ENCODE peak calls at places on chromosomes 12 and 14, in six cellular contexts. One of them, this sample, is unnamed.

GRCh38 chr12:54993181-54993835 is 8.7 kb upstream of the TESPA1 start:
- DNase-seq in sigmoid colon: no peak
- DNase-seq in esophagus squamous epithelium: no peak
- DNase-seq in tibial artery: no peak
- DNase-seq in tibial nerve: peak; percentile 24
- DNase-seq in A549: peak; percentile 63
- DNase-seq in this sample: peak; percentile 45

GRCh38 chr14:96614528-96614927 is 112.3 kb downstream of the PAPOLA start:
- DNase-seq in esophagus squamous epithelium: no peak
- DNase-seq in A549: no peak
- DNase-seq in sigmoid colon: no peak
- DNase-seq in tibial nerve: no peak
- DNase-seq in tibial artery: no peak
- DNase-seq in this sample: no peak

GRCh38 chr12:107684990-107685359 is 624 bp upstream of the PWP1 start:
- DNase-seq in A549: peak; percentile 43
- DNase-seq in tibial artery: no peak
- DNase-seq in sigmoid colon: no peak
- DNase-seq in tibial nerve: no peak
- DNase-seq in esophagus squamous epithelium: no peak
- DNase-seq in this sample: no peak

GRCh38 chr14:37594238-37594915 is 672 bp downstream of the FOXA1 start:
- DNase-seq in sigmoid colon: no peak
- DNase-seq in esophagus squamous epithelium: no peak
- DNase-seq in tibial artery: no peak
- DNase-seq in tibial nerve: peak; percentile 42
- DNase-seq in A549: peak; percentile 75
- DNase-seq in this sample: no peak

GRCh38 chr14:69423279-69423678 is 24.8 kb downstream of the SLC39A9 start:
- DNase-seq in A549: no peak
- DNase-seq in esophagus squamous epithelium: no peak
- DNase-seq in tibial artery: no peak
- DNase-seq in tibial nerve: no peak
- DNase-seq in sigmoid colon: no peak
- DNase-seq in this sample: no peak

GRCh38 chr12:85280138-85280983 is at the start of gene ALX1:
- DNase-seq in tibial nerve: no peak
- DNase-seq in A549: peak; percentile 25
- DNase-seq in tibial artery: peak; percentile 70
- DNase-seq in esophagus squamous epithelium: no peak
- DNase-seq in sigmoid colon: peak; percentile 43
- DNase-seq in this sample: no peak

GRCh38 chr14:98189077-98189476 is 1082.9 kb downstream of the BCL11B start:
- DNase-seq in esophagus squamous epithelium: no peak
- DNase-seq in sigmoid colon: no peak
- DNase-seq in tibial artery: no peak
- DNase-seq in A549: no peak
- DNase-seq in tibial nerve: no peak
- DNase-seq in this sample: no peak

GRCh38 chr12:131783915-131784541 is 44.2 kb upstream of the MMP17 start:
- DNase-seq in A549: peak; percentile 62
- DNase-seq in tibial nerve: no peak
- DNase-seq in sigmoid colon: peak; percentile 32
- DNase-seq in esophagus squamous epithelium: no peak
- DNase-seq in tibial artery: no peak
- DNase-seq in this sample: no peak

GRCh38 chr12:63955831-63956685 is 111.6 kb downstream of the SRGAP1 start:
- DNase-seq in esophagus squamous epithelium: no peak
- DNase-seq in sigmoid colon: peak; percentile 83
- DNase-seq in tibial nerve: peak; percentile 25
- DNase-seq in tibial artery: peak; percentile 71
- DNase-seq in A549: no peak
- DNase-seq in this sample: no peak

GRCh38 chr14:64879635-64880381 is at the start of gene SPTB:
- DNase-seq in esophagus squamous epithelium: no peak
- DNase-seq in tibial nerve: no peak
- DNase-seq in A549: peak; percentile 30
- DNase-seq in tibial artery: no peak
- DNase-seq in sigmoid colon: no peak
- DNase-seq in this sample: peak; percentile 55

GRCh38 chr12:124524231-124524925 is 43.0 kb downstream of the NCOR2 start:
- DNase-seq in A549: peak; percentile 60
- DNase-seq in tibial artery: no peak
- DNase-seq in tibial nerve: no peak
- DNase-seq in sigmoid colon: no peak
- DNase-seq in esophagus squamous epithelium: no peak
- DNase-seq in this sample: no peak

GRCh38 chr12:96263449-96263902 is 69.3 kb downstream of the ELK3 start:
- DNase-seq in tibial artery: no peak
- DNase-seq in sigmoid colon: no peak
- DNase-seq in A549: no peak
- DNase-seq in tibial nerve: no peak
- DNase-seq in esophagus squamous epithelium: no peak
- DNase-seq in this sample: no peak

GRCh38 chr12:102874819-102875218 is 42.2 kb downstream of the PAH start:
- DNase-seq in tibial nerve: no peak
- DNase-seq in esophagus squamous epithelium: no peak
- DNase-seq in A549: no peak
- DNase-seq in sigmoid colon: no peak
- DNase-seq in tibial artery: no peak
- DNase-seq in this sample: no peak

GRCh38 chr14:95045255-95045701 is 112.1 kb downstream of the DICER1 start:
- DNase-seq in sigmoid colon: peak; percentile 40
- DNase-seq in tibial artery: peak; percentile 44
- DNase-seq in A549: no peak
- DNase-seq in tibial nerve: no peak
- DNase-seq in esophagus squamous epithelium: no peak
- DNase-seq in this sample: no peak

GRCh38 chr12:53052419-53053222 is 2.8 kb downstream of the TNS2 start:
- DNase-seq in tibial artery: peak; percentile 98
- DNase-seq in sigmoid colon: peak; percentile 97
- DNase-seq in tibial nerve: peak; percentile 91
- DNase-seq in esophagus squamous epithelium: no peak
- DNase-seq in A549: no peak
- DNase-seq in this sample: no peak

GRCh38 chr14:91186515-91187066 is 57.9 kb downstream of the GPR68 start:
- DNase-seq in esophagus squamous epithelium: no peak
- DNase-seq in sigmoid colon: no peak
- DNase-seq in tibial nerve: no peak
- DNase-seq in A549: no peak
- DNase-seq in tibial artery: no peak
- DNase-seq in this sample: no peak

GRCh38 chr12:76193961-76194360 is 109.5 kb upstream of the NAP1L1 start:
- DNase-seq in A549: no peak
- DNase-seq in tibial artery: no peak
- DNase-seq in tibial nerve: no peak
- DNase-seq in sigmoid colon: no peak
- DNase-seq in esophagus squamous epithelium: no peak
- DNase-seq in this sample: no peak

GRCh38 chr12:25131270-25131669 is 63.7 kb downstream of the DNAI7 start:
- DNase-seq in A549: no peak
- DNase-seq in esophagus squamous epithelium: no peak
- DNase-seq in sigmoid colon: no peak
- DNase-seq in tibial nerve: no peak
- DNase-seq in tibial artery: no peak
- DNase-seq in this sample: no peak

GRCh38 chr12:25130741-25131188 is 64.2 kb downstream of the DNAI7 start:
- DNase-seq in sigmoid colon: no peak
- DNase-seq in A549: peak; percentile 21
- DNase-seq in tibial nerve: no peak
- DNase-seq in esophagus squamous epithelium: no peak
- DNase-seq in tibial artery: no peak
- DNase-seq in this sample: no peak

GRCh38 chr12:25135531-25136154 is 59.3 kb downstream of the DNAI7 start:
- DNase-seq in tibial nerve: no peak
- DNase-seq in sigmoid colon: no peak
- DNase-seq in A549: no peak
- DNase-seq in esophagus squamous epithelium: no peak
- DNase-seq in tibial artery: no peak
- DNase-seq in this sample: no peak
- TF ChIP-seq CTCF in tibial nerve: no peak
- TF ChIP-seq CTCF in sigmoid colon: no peak
- TF ChIP-seq CTCF in A549: no peak
- TF ChIP-seq CTCF in esophagus squamous epithelium: peak; percentile 25
- TF ChIP-seq CTCF in tibial artery: no peak
- TF ChIP-seq CTCF in this sample: no peak

DNA sequence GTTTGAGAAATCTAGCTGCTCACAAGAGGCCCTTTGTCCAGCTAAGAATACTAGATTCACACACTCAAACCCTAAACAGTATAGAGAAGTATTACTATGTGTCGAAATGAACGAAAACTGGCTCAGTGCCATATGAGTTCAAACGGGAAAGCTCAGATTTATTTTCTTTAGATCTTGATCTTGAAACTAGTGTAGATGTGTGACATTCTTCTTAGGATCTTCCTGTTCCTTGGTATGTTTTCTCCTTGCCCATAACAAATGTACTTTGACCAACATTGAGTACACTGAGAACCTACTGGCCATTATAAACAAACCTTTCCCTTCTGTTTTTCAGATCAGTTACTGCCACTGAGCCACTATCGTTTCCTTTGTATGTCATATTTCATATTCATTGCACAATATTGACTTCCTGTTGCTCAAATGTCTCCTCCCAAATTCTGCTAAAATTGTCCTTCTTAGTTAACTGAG is 21.3 kb downstream of the MYBPC1 start:
- DNase-seq in tibial artery: no peak
- DNase-seq in A549: no peak
- DNase-seq in esophagus squamous epithelium: no peak
- DNase-seq in sigmoid colon: no peak
- DNase-seq in tibial nerve: no peak
- DNase-seq in this sample: no peak
- H3K27ac ChIP-seq in tibial artery: no peak overlapping the region
- H3K27ac ChIP-seq in A549: no peak overlapping the region
- H3K27ac ChIP-seq in esophagus squamous epithelium: peak overlapping the region; percentile 58
- H3K27ac ChIP-seq in sigmoid colon: peak overlapping the region; percentile 45
- H3K27ac ChIP-seq in tibial nerve: peak overlapping the region; percentile 87
- H3K27ac ChIP-seq in this sample: no peak overlapping the region

GRCh38 chr12:31203261-31203660 is 122.7 kb downstream of the SINHCAF start:
- DNase-seq in A549: no peak
- DNase-seq in tibial artery: no peak
- DNase-seq in tibial nerve: no peak
- DNase-seq in sigmoid colon: no peak
- DNase-seq in esophagus squamous epithelium: no peak
- DNase-seq in this sample: no peak

GRCh38 chr12:31210104-31210503 is 115.8 kb downstream of the SINHCAF start:
- DNase-seq in sigmoid colon: no peak
- DNase-seq in tibial nerve: no peak
- DNase-seq in tibial artery: no peak
- DNase-seq in esophagus squamous epithelium: no peak
- DNase-seq in A549: no peak
- DNase-seq in this sample: no peak

GRCh38 chr12:31204995-31205582 is 120.9 kb downstream of the SINHCAF start:
- DNase-seq in tibial artery: no peak
- DNase-seq in A549: no peak
- DNase-seq in tibial nerve: no peak
- DNase-seq in esophagus squamous epithelium: no peak
- DNase-seq in sigmoid colon: no peak
- DNase-seq in this sample: no peak

GRCh38 chr12:31206038-31206670 is 119.8 kb downstream of the SINHCAF start:
- DNase-seq in A549: no peak
- DNase-seq in tibial artery: no peak
- DNase-seq in sigmoid colon: peak; percentile 39
- DNase-seq in tibial nerve: no peak
- DNase-seq in esophagus squamous epithelium: no peak
- DNase-seq in this sample: no peak

DNA sequence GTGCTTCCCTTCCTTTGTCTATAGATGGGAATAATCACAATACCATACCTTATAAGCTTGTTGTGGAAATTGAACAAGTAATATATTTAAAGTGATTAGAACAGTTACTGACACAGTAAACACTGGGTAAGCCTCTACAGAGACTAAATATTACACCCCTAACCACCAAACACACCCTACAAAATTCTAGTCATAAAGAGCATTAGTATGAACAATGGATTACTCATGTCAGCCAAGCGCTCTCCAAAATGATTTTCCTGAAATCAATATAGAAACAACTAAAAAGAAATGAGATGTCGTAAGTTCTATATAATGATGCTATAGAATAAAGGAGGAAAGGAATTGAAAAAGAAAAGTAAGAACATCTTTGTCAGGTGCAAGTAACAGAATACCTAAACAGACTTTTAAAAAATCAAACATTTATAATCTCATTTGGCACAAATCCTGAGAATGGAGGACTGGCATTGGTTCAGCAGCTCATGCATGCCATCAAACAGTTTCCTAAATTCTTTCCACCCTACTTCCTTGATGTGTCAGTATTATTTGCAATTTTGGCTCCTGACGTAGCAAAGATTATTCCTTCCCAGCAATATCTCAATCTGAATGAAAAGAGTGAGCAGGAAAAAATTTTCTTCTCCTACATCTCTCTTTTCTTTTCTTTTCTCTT is 118.0 kb downstream of the SINHCAF start:
- DNase-seq in esophagus squamous epithelium: no peak
- DNase-seq in A549: no peak
- DNase-seq in tibial artery: no peak
- DNase-seq in sigmoid colon: no peak
- DNase-seq in tibial nerve: no peak
- DNase-seq in this sample: no peak
- TF ChIP-seq CTCF in esophagus squamous epithelium: peak; percentile 4
- TF ChIP-seq CTCF in A549: no peak
- TF ChIP-seq CTCF in tibial artery: no peak
- TF ChIP-seq CTCF in sigmoid colon: no peak
- TF ChIP-seq CTCF in tibial nerve: no peak
- TF ChIP-seq CTCF in this sample: no peak

GRCh38 chr14:63854330-63854729 is 1.5 kb downstream of the SYNE2 start:
- DNase-seq in tibial artery: no peak
- DNase-seq in esophagus squamous epithelium: no peak
- DNase-seq in tibial nerve: no peak
- DNase-seq in sigmoid colon: no peak
- DNase-seq in A549: no peak
- DNase-seq in this sample: no peak
- H3K27ac ChIP-seq in tibial artery: peak overlapping the region; percentile 98
- H3K27ac ChIP-seq in esophagus squamous epithelium: peak overlapping the region; percentile 98
- H3K27ac ChIP-seq in tibial nerve: peak overlapping the region; percentile 97
- H3K27ac ChIP-seq in sigmoid colon: peak overlapping the region; percentile 91
- H3K27ac ChIP-seq in A549: peak overlapping the region; percentile 91
- H3K27ac ChIP-seq in this sample: peak overlapping the region; percentile 71

DNA sequence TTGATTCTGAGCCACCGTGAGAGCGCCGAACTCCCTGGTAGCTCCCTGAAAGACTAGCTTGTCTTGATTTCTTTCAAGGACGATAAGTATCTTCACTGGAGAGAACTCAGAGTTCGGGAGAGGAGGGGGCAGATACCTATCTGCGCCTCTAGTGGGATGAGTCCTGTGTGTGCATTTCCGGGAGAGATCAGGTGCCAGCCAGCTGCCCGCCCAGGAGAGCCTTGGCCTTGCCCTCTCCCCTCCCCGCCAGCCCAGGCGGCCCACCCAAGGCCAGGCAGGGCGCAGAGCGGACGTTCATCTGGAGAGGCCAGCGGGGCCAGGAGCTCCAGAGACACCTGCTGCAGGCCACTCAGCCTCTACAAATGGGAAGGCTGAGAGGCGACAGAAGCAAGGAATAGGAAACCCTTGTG is 1.0 kb downstream of the CD9 start:
- DNase-seq in sigmoid colon: peak; percentile 80
- DNase-seq in esophagus squamous epithelium: no peak
- DNase-seq in tibial artery: no peak
- DNase-seq in tibial nerve: no peak
- DNase-seq in A549: peak; percentile 68
- DNase-seq in this sample: no peak
- TF ChIP-seq CTCF in sigmoid colon: no peak
- TF ChIP-seq CTCF in esophagus squamous epithelium: peak; percentile 29
- TF ChIP-seq CTCF in tibial artery: no peak
- TF ChIP-seq CTCF in tibial nerve: no peak
- TF ChIP-seq CTCF in A549: no peak
- TF ChIP-seq CTCF in this sample: no peak

This sample was measured in CD4-positive, alpha-beta T cell.